ENCODE peak calls at places on chromosomes 12 and 14, in four cellular contexts. One of them, this sample, is unnamed.

GRCh38 chr12:31962076-31962475 is 2.9 kb downstream of the RESF1 start:
- DNase-seq in left cardiac atrium: no peak
- DNase-seq in activated T-helper 1 cell treated with Interleukin-2 at 50 U/mL for 16 hours: no peak
- DNase-seq in tibial artery: no peak
- DNase-seq in this sample: no peak

GRCh38 chr12:8664228-8664963 is 1.8 kb upstream of the MFAP5 start:
- DNase-seq in tibial artery: no peak
- DNase-seq in activated T-helper 1 cell treated with Interleukin-2 at 50 U/mL for 16 hours: no peak
- DNase-seq in left cardiac atrium: peak
- DNase-seq in this sample: peak

GRCh38 chr12:57715786-57716185 is 21.9 kb downstream of the OS9 start:
- DNase-seq in activated T-helper 1 cell treated with Interleukin-2 at 50 U/mL for 16 hours: no peak
- DNase-seq in left cardiac atrium: no peak
- DNase-seq in tibial artery: no peak
- DNase-seq in this sample: no peak

GRCh38 chr14:93114068-93114710 is 1.5 kb downstream of the ITPK1 start:
- DNase-seq in left cardiac atrium: no peak
- DNase-seq in activated T-helper 1 cell treated with Interleukin-2 at 50 U/mL for 16 hours: no peak
- DNase-seq in tibial artery: no peak
- DNase-seq in this sample: no peak

GRCh38 chr12:58386136-58386535 is 444.8 kb downstream of the ATP23 start:
- DNase-seq in activated T-helper 1 cell treated with Interleukin-2 at 50 U/mL for 16 hours: no peak
- DNase-seq in tibial artery: no peak
- DNase-seq in left cardiac atrium: no peak
- DNase-seq in this sample: no peak

GRCh38 chr14:68487805-68488590 is 304.9 kb downstream of the ZFP36L1 start:
- DNase-seq in left cardiac atrium: no peak
- DNase-seq in tibial artery: no peak
- DNase-seq in activated T-helper 1 cell treated with Interleukin-2 at 50 U/mL for 16 hours: no peak
- DNase-seq in this sample: no peak

GRCh38 chr14:63659726-63660125 is 18.1 kb upstream of the WDR89 start:
- DNase-seq in activated T-helper 1 cell treated with Interleukin-2 at 50 U/mL for 16 hours: no peak
- DNase-seq in left cardiac atrium: no peak
- DNase-seq in tibial artery: no peak
- DNase-seq in this sample: no peak

GRCh38 chr12:47821346-47821706 is 1.6 kb upstream of the HDAC7 start:
- DNase-seq in left cardiac atrium: no peak
- DNase-seq in tibial artery: no peak
- DNase-seq in activated T-helper 1 cell treated with Interleukin-2 at 50 U/mL for 16 hours: no peak
- DNase-seq in this sample: no peak

GRCh38 chr14:104913413-104913812 is 11.3 kb upstream of the PLD4 start:
- DNase-seq in activated T-helper 1 cell treated with Interleukin-2 at 50 U/mL for 16 hours: no peak
- DNase-seq in tibial artery: no peak
- DNase-seq in left cardiac atrium: no peak
- DNase-seq in this sample: no peak

GRCh38 chr12:75628511-75628910 is 117.1 kb upstream of the KRR1 start:
- DNase-seq in left cardiac atrium: no peak
- DNase-seq in tibial artery: no peak
- DNase-seq in activated T-helper 1 cell treated with Interleukin-2 at 50 U/mL for 16 hours: no peak
- DNase-seq in this sample: no peak

GRCh38 chr12:102564026-102564425 is 83.7 kb upstream of the IGF1 start:
- DNase-seq in tibial artery: no peak
- DNase-seq in left cardiac atrium: no peak
- DNase-seq in activated T-helper 1 cell treated with Interleukin-2 at 50 U/mL for 16 hours: no peak
- DNase-seq in this sample: no peak

GRCh38 chr14:66473223-66473622 is 12.9 kb upstream of the CCDC196 start:
- DNase-seq in activated T-helper 1 cell treated with Interleukin-2 at 50 U/mL for 16 hours: no peak
- DNase-seq in left cardiac atrium: no peak
- DNase-seq in tibial artery: no peak
- DNase-seq in this sample: no peak

GRCh38 chr14:104595116-104595675 is 9.4 kb downstream of the TMEM179 start:
- DNase-seq in activated T-helper 1 cell treated with Interleukin-2 at 50 U/mL for 16 hours: no peak
- DNase-seq in tibial artery: no peak
- DNase-seq in left cardiac atrium: peak
- DNase-seq in this sample: peak

GRCh38 chr14:37595809-37596595 is 573 bp downstream of the TTC6 start:
- DNase-seq in activated T-helper 1 cell treated with Interleukin-2 at 50 U/mL for 16 hours: no peak
- DNase-seq in tibial artery: no peak
- DNase-seq in left cardiac atrium: peak
- DNase-seq in this sample: no peak

GRCh38 chr14:89443002-89443660 is 26.1 kb upstream of the FOXN3 start:
- DNase-seq in left cardiac atrium: no peak
- DNase-seq in tibial artery: no peak
- DNase-seq in activated T-helper 1 cell treated with Interleukin-2 at 50 U/mL for 16 hours: no peak
- DNase-seq in this sample: no peak

GRCh38 chr14:96215845-96216244 is 11.2 kb downstream of the BDKRB2 start:
- DNase-seq in activated T-helper 1 cell treated with Interleukin-2 at 50 U/mL for 16 hours: no peak
- DNase-seq in left cardiac atrium: no peak
- DNase-seq in tibial artery: no peak
- DNase-seq in this sample: no peak

GRCh38 chr12:15534870-15535269 is 212.6 kb downstream of the PTPRO start:
- DNase-seq in activated T-helper 1 cell treated with Interleukin-2 at 50 U/mL for 16 hours: no peak
- DNase-seq in tibial artery: no peak
- DNase-seq in left cardiac atrium: peak
- DNase-seq in this sample: no peak

GRCh38 chr14:48398675-48399282 is 723.4 kb upstream of the MDGA2 start:
- DNase-seq in tibial artery: no peak
- DNase-seq in activated T-helper 1 cell treated with Interleukin-2 at 50 U/mL for 16 hours: no peak
- DNase-seq in left cardiac atrium: no peak
- DNase-seq in this sample: no peak